ENCODE peak calls at places on chromosomes 11 and 22, in five cellular contexts. M is AG08395; W is stimulated activated CD8-positive, alpha-beta memory T cell treated with anti-CD3 and anti-CD28 coated beads, Interleukin-15, amount 100 ng/mL, for 1 hour; C is ELF-1; Z is mucosa of gallbladder. X is an unnamed sample.

GRCh38 chr11:58625826-58626460 is 3.5 kb downstream of the CNTF start:
- DNase-seq in C (no peak), M (no peak), Z (no peak), W (no peak), X (no peak)

GRCh38 chr11:129364143-129364654 is 11.4 kb upstream of the BARX2 start:
- DNase-seq in C (peak), W (peak), Z (peak), M (peak), X (peak)

GRCh38 chr11:85886089-85887056 is 31.2 kb downstream of the CCDC83 start:
- DNase-seq in Z (no peak), W (no peak), M (peak), C (no peak), X (no peak)

GRCh38 chr11:75265851-75266531 is 25.4 kb downstream of the TPBGL start:
- DNase-seq in Z (no peak), W (no peak), M (peak), C (no peak), X (no peak)

GRCh38 chr22:27642104-27642800 is 159.3 kb downstream of the MN1 start:
- DNase-seq in Z (no peak), W (no peak), C (peak), M (no peak), X (no peak)

GRCh38 chr11:28104984-28105383 is 3.0 kb downstream of the KIF18A start:
- DNase-seq in Z (no peak), M (no peak), W (no peak), C (no peak), X (no peak)

GRCh38 chr22:19664406-19664805 is 49.9 kb upstream of the SEPTIN5 start:
- DNase-seq in M (no peak), Z (no peak), C (no peak), W (no peak), X (no peak)

GRCh38 chr11:115217726-115218311 is 286.4 kb downstream of the CADM1 start:
- DNase-seq in M (no peak), Z (no peak), C (no peak), W (no peak), X (no peak)

GRCh38 chr22:17563936-17564391 is 666 bp downstream of the SLC25A18 start:
- DNase-seq in Z (peak), C (no peak), M (peak), W (no peak), X (no peak)

GRCh38 chr11:80362578-80362977 is 921.7 kb upstream of the TENM4 start:
- DNase-seq in C (no peak), M (no peak), W (no peak), Z (no peak), X (no peak)

GRCh38 chr11:111833524-111833923 is 37.9 kb downstream of the ALG9 start:
- DNase-seq in W (no peak), C (no peak), Z (no peak), M (no peak), X (peak)

GRCh38 chr22:21952586-21953571 is at the start of gene PPM1F:
- DNase-seq in Z (peak), W (peak), C (peak), M (peak), X (peak)

X was measured in GM23338.